ENCODE peak calls at places on chromosomes 5 and 9, in seven cellular contexts. J is BJ, U is body of pancreas, V is progenitor cell of endocrine pancreas, M is cardiac fibroblast, O is fibroblast of mammary gland, P is A549. Z is an unnamed sample.

GRCh38 chr9:89720721-89721660 is 116.2 kb downstream of the GADD45G start:
- DNase-seq in J (no peak), U (no peak), V (no peak), M (no peak), O (no peak), P (no peak), Z (no peak)

GRCh38 chr5:100708625-100709171 is 173.5 kb downstream of the FAM174A start:
- DNase-seq in J (no peak), U (no peak), V (no peak), M (no peak), O (no peak), P (no peak), Z (no peak)

GRCh38 chr5:82278711-82279370 is 687 bp upstream of the RPS23 start:
- DNase-seq in J (no peak), U (no peak), V (no peak), M (no peak), O (no peak), P (no peak), Z (no peak)

GRCh38 chr9:115117999-115118470 is at the start of gene TNC:
- DNase-seq in J (no peak), U (peak), V (no peak), M (peak), O (peak), P (peak), Z (peak)

GRCh38 chr5:78806544-78806943 is 158.0 kb upstream of the LHFPL2 start:
- DNase-seq in J (peak), U (no peak), V (no peak), M (peak), O (peak), P (no peak), Z (peak)

GRCh38 chr5:10354048-10354872 is 765 bp downstream of the MARCHF6 start:
- DNase-seq in J (no peak), U (peak), V (peak), M (peak), O (peak), P (peak), Z (no peak)

GRCh38 chr5:104652271-104652861 is 1089.8 kb upstream of the NUDT12 start:
- DNase-seq in J (no peak), U (no peak), V (no peak), M (no peak), O (no peak), P (no peak), Z (no peak)

GRCh38 chr9:37859043-37859442 is 44.9 kb downstream of the SLC25A51 start:
- DNase-seq in J (no peak), U (no peak), V (no peak), M (peak), O (peak), P (peak), Z (peak)

GRCh38 chr5:39409036-39409435 is 15.7 kb downstream of the DAB2 start:
- DNase-seq in J (no peak), U (no peak), V (no peak), M (no peak), O (peak), P (no peak), Z (no peak)

GRCh38 chr9:68781866-68782265 is 76.8 kb downstream of the PIP5K1B start:
- DNase-seq in J (no peak), U (no peak), V (no peak), M (no peak), O (no peak), P (no peak), Z (no peak)

GRCh38 chr5:84088996-84089395 is 295.7 kb downstream of the EDIL3 start:
- DNase-seq in J (no peak), U (no peak), V (no peak), M (peak), O (peak), P (peak), Z (no peak)

GRCh38 chr5:64958757-64959391 is 190.1 kb downstream of the CWC27 start:
- DNase-seq in J (no peak), U (no peak), V (no peak), M (peak), O (peak), P (peak), Z (peak)

GRCh38 chr5:324736-325612 is 3.5 kb downstream of the AHRR start:
- DNase-seq in J (no peak), U (no peak), V (no peak), M (no peak), O (no peak), P (no peak), Z (no peak)

GRCh38 chr5:143533978-143534763 is 130.7 kb upstream of the NR3C1 start:
- DNase-seq in J (no peak), U (peak), V (no peak), M (no peak), O (no peak), P (peak), Z (no peak)

GRCh38 chr5:140882591-140882899 is 621 bp downstream of the PCDHA13 start:
- DNase-seq in J (no peak), U (peak), V (no peak), M (no peak), O (peak), P (peak), Z (no peak)

GRCh38 chr9:131276891-131277672 is 772 bp upstream of the FAM78A start:
- DNase-seq in J (no peak), U (no peak), V (no peak), M (no peak), O (no peak), P (no peak), Z (no peak)

GRCh38 chr9:37197158-37198033 is 77.0 kb downstream of the ZCCHC7 start:
- DNase-seq in J (no peak), U (no peak), V (no peak), M (peak), O (peak), P (no peak), Z (no peak)

GRCh38 chr5:74538206-74538661 is 102.3 kb downstream of the ENC1 start:
- DNase-seq in J (no peak), U (peak), V (no peak), M (peak), O (peak), P (peak), Z (peak)

GRCh38 chr5:136132557-136133415 is at the start of gene SMAD5:
- DNase-seq in J (peak), U (peak), V (peak), M (peak), O (peak), P (peak), Z (peak)

GRCh38 chr5:141793881-141794280 is 84.3 kb downstream of the PCDH1 start:
- DNase-seq in J (no peak), U (no peak), V (no peak), M (no peak), O (no peak), P (no peak), Z (no peak)

GRCh38 chr9:133825555-133826198 is 87.5 kb upstream of the SARDH start:
- DNase-seq in J (peak), U (no peak), V (no peak), M (peak), O (peak), P (no peak), Z (peak)

GRCh38 chr9:70004310-70004709 is 39.3 kb upstream of the MAMDC2 start:
- DNase-seq in J (no peak), U (no peak), V (no peak), M (no peak), O (peak), P (no peak), Z (no peak)
- TF ChIP-seq CTCF in J (no peak), U (no peak), V (no peak), M (no peak), O (no peak), P (no peak), Z (no peak)

GRCh38 chr9:93830224-93830596 is 124.9 kb downstream of the BARX1 start:
- DNase-seq in J (no peak), U (no peak), V (no peak), M (no peak), O (no peak), P (no peak), Z (no peak)

GRCh38 chr9:93826905-93827544 is 128.1 kb downstream of the BARX1 start:
- DNase-seq in J (no peak), U (no peak), V (no peak), M (no peak), O (no peak), P (no peak), Z (no peak)

GRCh38 chr9:93827545-93828330 is 127.4 kb downstream of the BARX1 start:
- DNase-seq in J (no peak), U (peak), V (peak), M (peak), O (peak), P (peak), Z (peak)

GRCh38 chr9:93829271-93830223 is 125.6 kb downstream of the BARX1 start:
- DNase-seq in J (no peak), U (no peak), V (no peak), M (no peak), O (no peak), P (no peak), Z (no peak)

GRCh38 chr9:93828331-93829097 is 126.6 kb downstream of the BARX1 start:
- DNase-seq in J (no peak), U (no peak), V (no peak), M (no peak), O (no peak), P (no peak), Z (no peak)
- TF ChIP-seq CTCF in J (no peak), U (no peak), V (no peak), M (no peak), O (no peak), P (no peak), Z (no peak)

GRCh38 chr9:77462066-77462465 is 186.1 kb downstream of the GNA14 start:
- DNase-seq in J (no peak), U (no peak), V (no peak), M (no peak), O (no peak), P (no peak), Z (no peak)
- TF ChIP-seq CTCF in J (no peak), U (no peak), V (no peak), M (no peak), O (no peak), P (no peak), Z (no peak)

DNA sequence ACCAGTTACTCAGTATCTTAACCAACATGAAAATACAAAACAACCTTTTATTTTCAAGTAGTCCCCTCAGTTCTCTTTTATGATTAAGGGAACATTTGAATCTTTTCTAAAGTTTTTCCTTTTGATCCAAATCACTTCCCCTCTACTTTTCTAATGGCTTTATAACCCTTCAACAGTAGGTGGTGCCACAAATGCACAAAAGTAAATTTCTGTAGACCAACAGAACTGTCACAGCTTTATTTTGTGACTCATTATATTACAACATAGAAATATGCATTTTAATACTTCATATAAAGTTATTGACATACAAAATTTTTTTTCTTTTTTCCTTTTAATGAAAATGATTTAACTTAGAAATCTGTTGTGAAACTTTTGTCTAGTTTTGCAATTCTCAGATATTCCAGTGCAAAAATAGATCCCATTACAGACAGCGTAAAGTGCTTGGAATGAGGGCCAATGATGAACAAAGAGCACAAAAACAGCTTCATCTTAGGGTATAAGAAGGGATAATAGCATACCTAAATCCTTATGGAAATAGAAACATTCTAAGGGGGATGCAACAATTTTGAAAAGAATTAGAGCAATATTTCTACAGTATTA is 17.0 kb downstream of the NIPSNAP3B start:
- DNase-seq in J (no peak), U (no peak), V (no peak), M (peak), O (peak), P (peak), Z (peak)
- TF ChIP-seq CTCF in J (peak), U (no peak), V (peak), M (peak), O (peak), P (peak), Z (peak)

GRCh38 chr5:90381213-90381929 is 28.2 kb downstream of the CETN3 start:
- DNase-seq in J (no peak), U (no peak), V (no peak), M (no peak), O (no peak), P (no peak), Z (no peak)
- TF ChIP-seq CTCF in J (no peak), U (no peak), V (no peak), M (no peak), O (no peak), P (no peak), Z (no peak)

GRCh38 chr9:3646226-3646625 is 120.4 kb upstream of the RFX3 start:
- DNase-seq in J (no peak), U (no peak), V (no peak), M (peak), O (no peak), P (no peak), Z (no peak)

GRCh38 chr9:3648722-3649121 is 122.9 kb upstream of the RFX3 start:
- DNase-seq in J (no peak), U (no peak), V (no peak), M (no peak), O (no peak), P (no peak), Z (no peak)

GRCh38 chr9:3648266-3648665 is 122.5 kb upstream of the RFX3 start:
- DNase-seq in J (no peak), U (no peak), V (no peak), M (no peak), O (no peak), P (no peak), Z (no peak)

GRCh38 chr9:3650994-3651622 is 125.3 kb upstream of the RFX3 start:
- DNase-seq in J (no peak), U (no peak), V (no peak), M (no peak), O (no peak), P (no peak), Z (no peak)

DNA sequence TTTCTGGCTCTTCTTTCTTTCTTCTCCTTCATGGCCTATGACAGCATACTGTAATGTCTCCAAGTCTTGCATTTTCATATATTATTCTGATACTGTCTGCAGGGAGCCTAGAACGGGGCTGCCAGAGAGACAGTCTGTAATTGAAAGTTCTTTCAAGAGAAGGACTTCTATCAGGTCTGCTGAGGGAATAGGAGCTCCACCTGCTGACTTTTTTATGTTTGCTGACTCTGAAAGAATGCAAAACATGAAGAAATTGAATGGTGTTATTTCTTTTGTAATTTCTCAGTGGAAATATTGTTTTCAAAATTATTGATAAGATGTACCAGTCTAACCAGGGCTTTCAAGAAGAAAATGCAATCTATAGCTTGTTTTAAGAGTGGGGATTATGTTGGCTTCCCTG is 121.9 kb upstream of the RFX3 start:
- DNase-seq in J (no peak), U (no peak), V (no peak), M (no peak), O (no peak), P (no peak), Z (no peak)
- TF ChIP-seq CTCF in J (no peak), U (no peak), V (no peak), M (no peak), O (no peak), P (no peak), Z (no peak)

GRCh38 chr5:53917095-53917494 is 356.7 kb downstream of the NDUFS4 start:
- DNase-seq in J (no peak), U (no peak), V (no peak), M (peak), O (peak), P (peak), Z (peak)
- TF ChIP-seq CTCF in J (peak), U (no peak), V (peak), M (no peak), O (peak), P (no peak), Z (peak)

GRCh38 chr5:43401827-43402226 is 10.4 kb downstream of the CCL28 start:
- DNase-seq in J (no peak), U (no peak), V (no peak), M (peak), O (peak), P (peak), Z (peak)
- TF ChIP-seq CTCF in J (peak), U (no peak), V (peak), M (peak), O (peak), P (no peak), Z (peak)